ENCODE peak calls at places on chromosomes 5 and 9, in five cellular contexts. Y is T-helper 2 cell, P is kidney tubule cell, U is BE2C, O is GM10248. M is an unnamed sample.

GRCh38 chr9:69149321-69149807 is 24.7 kb upstream of the TJP2 start:
- DNase-seq in Y (no peak), P (peak; percentile 30), U (no peak), O (no peak), M (no peak)

GRCh38 chr5:168984135-168984675 is 316.7 kb downstream of the SLIT3 start:
- DNase-seq in Y (no peak), P (no peak), U (no peak), O (no peak), M (no peak)

GRCh38 chr9:37309136-37309535 is 113.4 kb upstream of the GRHPR start:
- DNase-seq in Y (no peak), P (peak; percentile 28), U (no peak), O (peak; percentile 26), M (no peak)

GRCh38 chr5:133775584-133776304 is 163.4 kb upstream of the FSTL4 start:
- DNase-seq in Y (no peak), P (no peak), U (no peak), O (no peak), M (no peak)

GRCh38 chr5:92909545-92909962 is 671.5 kb downstream of the NR2F1-AS1 start:
- DNase-seq in Y (no peak), P (peak; percentile 4), U (peak; percentile 71), O (no peak), M (no peak)

GRCh38 chr9:87390361-87390760 is 107.3 kb upstream of the DAPK1 start:
- DNase-seq in Y (no peak), P (peak; percentile 71), U (no peak), O (no peak), M (no peak)

GRCh38 chr5:2203774-2204173 is 321.0 kb upstream of the IRX4 start:
- DNase-seq in Y (no peak), P (no peak), U (no peak), O (no peak), M (no peak)

GRCh38 chr9:136228107-136228875 is 17.3 kb downstream of the QSOX2 start:
- DNase-seq in Y (no peak), P (peak; percentile 84), U (no peak), O (no peak), M (no peak)

GRCh38 chr9:89555016-89555415 is 49.8 kb upstream of the GADD45G start:
- DNase-seq in Y (no peak), P (no peak), U (no peak), O (no peak), M (no peak)

M was measured in left cardiac atrium.